ENCODE peak calls at places on chromosomes 4 and X, in eight cellular contexts. A, X, S, F, D, M, U and I are unnamed samples.

GRCh38 chr4:38015886-38016515 is 55.8 kb downstream of the PTTG2 start:
- DNase-seq in A (no peak), X (no peak), S (no peak), F (no peak), D (no peak), M (no peak), U (no peak), I (no peak)

GRCh38 chr4:20249333-20249732 is 2.4 kb upstream of the SLIT2 start:
- DNase-seq in A (peak), X (peak), S (no peak), F (no peak), D (no peak), M (no peak), U (no peak), I (peak)

GRCh38 chrX:17738002-17738713 is 865 bp downstream of the SCML1 start:
- DNase-seq in A (peak), X (peak), S (peak), F (peak), D (no peak), M (peak), U (no peak), I (peak)

GRCh38 chrX:38055170-38055847 is 49.0 kb downstream of the SYTL5 start:
- DNase-seq in A (peak), X (peak), S (no peak), F (no peak), D (peak), M (peak), U (peak), I (peak)

GRCh38 chrX:104098151-104098808 is 14.0 kb upstream of the ZCCHC18 start:
- DNase-seq in A (peak), X (peak), S (peak), F (no peak), D (peak), M (peak), U (peak), I (peak)

GRCh38 chr4:102564399-102564921 is 63.3 kb downstream of the NFKB1 start:
- DNase-seq in A (peak), X (peak), S (no peak), F (no peak), D (no peak), M (peak), U (peak), I (peak)

GRCh38 chr4:67161311-67161710 is 384.0 kb downstream of the CENPC start:
- DNase-seq in A (no peak), X (no peak), S (no peak), F (no peak), D (no peak), M (no peak), U (no peak), I (no peak)

GRCh38 chr4:86594559-86595425 is 677 bp downstream of the PTPN13 start:
- DNase-seq in A (peak), X (peak), S (peak), F (peak), D (no peak), M (peak), U (peak), I (peak)

GRCh38 chr4:60396680-60397079 is 803.4 kb upstream of the ADGRL3 start:
- DNase-seq in A (no peak), X (peak), S (no peak), F (no peak), D (no peak), M (peak), U (no peak), I (peak)

GRCh38 chr4:42348692-42349091 is 48.6 kb upstream of the SHISA3 start:
- DNase-seq in A (no peak), X (no peak), S (no peak), F (no peak), D (no peak), M (no peak), U (no peak), I (no peak)

GRCh38 chrX:131201986-131202385 is 87.1 kb downstream of the IGSF1 start:
- DNase-seq in A (no peak), X (no peak), S (no peak), F (no peak), D (no peak), M (no peak), U (no peak), I (no peak)

GRCh38 chr4:6271206-6271605 is 1.6 kb downstream of the WFS1 start:
- DNase-seq in A (no peak), X (no peak), S (no peak), F (peak), D (no peak), M (no peak), U (no peak), I (no peak)

GRCh38 chrX:72126539-72127140 is 5.1 kb downstream of the RTL5 start:
- DNase-seq in A (peak), X (peak), S (peak), F (peak), D (peak), M (peak), U (peak), I (peak)

GRCh38 chr4:57070461-57070860 is 39.7 kb downstream of the IGFBP7 start:
- DNase-seq in A (no peak), X (peak), S (no peak), F (no peak), D (no peak), M (peak), U (no peak), I (no peak)

GRCh38 chr4:87953776-87954175 is 21.7 kb upstream of the SPP1 start:
- DNase-seq in A (peak), X (no peak), S (no peak), F (no peak), D (no peak), M (no peak), U (no peak), I (no peak)

GRCh38 chr4:7630559-7631287 is 196.0 kb upstream of the PSAPL1 start:
- DNase-seq in A (peak), X (peak), S (peak), F (peak), D (no peak), M (peak), U (peak), I (peak)

GRCh38 chrX:74421181-74422028 is at the start of gene SLC16A2:
- DNase-seq in A (peak), X (peak), S (peak), F (peak), D (peak), M (peak), U (peak), I (peak)

GRCh38 chr4:155442267-155443105 is 65.7 kb upstream of the MAP9 start:
- DNase-seq in A (peak), X (peak), S (peak), F (peak), D (peak), M (peak), U (peak), I (peak)

GRCh38 chr4:89492476-89493110 is 185.0 kb upstream of the GPRIN3 start:
- DNase-seq in A (peak), X (peak), S (no peak), F (no peak), D (peak), M (peak), U (peak), I (peak)

GRCh38 chr4:83234902-83235644 is 49.5 kb downstream of the COQ2 start:
- DNase-seq in A (no peak), X (peak), S (no peak), F (no peak), D (no peak), M (peak), U (no peak), I (peak)

GRCh38 chr4:150115851-150116250 is 37.6 kb downstream of the DCLK2 start:
- DNase-seq in A (no peak), X (peak), S (no peak), F (no peak), D (no peak), M (no peak), U (no peak), I (peak)

GRCh38 chr4:116320859-116321258 is 764.5 kb downstream of the TRAM1L1 start:
- DNase-seq in A (no peak), X (no peak), S (no peak), F (no peak), D (no peak), M (no peak), U (no peak), I (no peak)

GRCh38 chrX:50448565-50448964 is 22.1 kb downstream of the DGKK start:
- DNase-seq in A (no peak), X (peak), S (no peak), F (no peak), D (no peak), M (peak), U (no peak), I (peak)

GRCh38 chrX:63032811-63033210 is 318.3 kb downstream of the SPIN4 start:
- DNase-seq in A (no peak), X (no peak), S (no peak), F (no peak), D (no peak), M (no peak), U (no peak), I (no peak)

DNA sequence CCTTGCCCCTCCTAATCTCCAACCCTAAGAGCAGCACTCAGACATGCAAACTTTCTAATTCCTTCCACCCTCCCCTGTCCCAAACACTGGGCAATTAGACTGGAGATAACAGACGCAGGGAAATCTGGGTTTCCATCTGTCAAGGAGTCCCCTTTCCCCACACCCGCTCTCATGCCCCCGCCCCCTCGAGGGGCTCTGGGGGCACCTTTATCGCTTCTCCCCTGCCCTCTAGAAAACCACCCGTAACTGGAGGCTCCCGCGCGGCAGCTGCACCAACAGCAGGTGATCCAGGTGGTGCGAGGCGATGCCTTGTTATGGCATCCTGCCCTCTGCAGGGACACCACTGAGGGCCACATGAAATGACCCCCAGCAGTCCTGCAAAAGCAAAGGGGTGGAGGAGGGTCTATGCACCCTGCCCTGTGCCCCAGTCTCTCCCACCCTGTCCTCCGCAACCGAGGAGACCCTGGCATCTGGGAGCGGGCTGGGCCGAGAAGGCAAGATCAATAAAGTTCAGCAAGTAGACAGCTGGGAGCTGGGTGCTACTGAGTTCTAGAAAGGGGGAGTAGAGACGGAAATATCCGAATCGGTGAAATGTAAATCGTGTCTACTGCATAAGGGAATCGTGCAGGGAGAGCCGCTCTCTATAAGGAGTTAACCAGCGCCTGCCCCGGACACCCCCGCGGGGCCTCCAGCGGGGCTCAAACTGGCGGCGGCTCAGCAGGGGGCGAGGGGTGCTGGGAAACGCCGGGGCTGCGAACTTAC is 1.6 kb downstream of the KCTD8 start:
- DNase-seq in A (no peak), X (no peak), S (no peak), F (peak), D (no peak), M (no peak), U (no peak), I (no peak)
- H3K4me3 ChIP-seq in A (peak), X (no peak), S (no peak), F (peak), D (peak), M (peak), U (no peak), I (no peak)

DNA sequence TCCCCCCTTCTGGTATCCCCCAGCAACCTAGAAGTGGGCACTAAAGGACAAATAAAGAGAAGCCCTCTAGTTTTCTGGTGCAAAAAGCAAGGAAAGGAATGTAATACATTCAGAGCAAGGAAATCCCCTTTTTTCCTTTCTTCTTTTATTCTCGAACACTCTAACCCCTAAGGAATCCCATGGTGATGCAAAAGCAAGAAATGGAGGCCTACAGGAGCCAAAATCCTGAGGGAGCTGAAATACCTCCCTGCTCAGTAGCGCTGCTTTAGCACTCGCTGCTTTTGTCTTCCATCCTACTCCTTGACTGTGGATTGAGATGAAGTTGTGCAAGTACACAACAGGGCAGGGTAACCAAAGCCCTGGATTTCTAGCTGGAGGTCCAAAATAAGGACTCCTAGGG is 251.0 kb downstream of the PRDM5 start:
- DNase-seq in A (no peak), X (no peak), S (no peak), F (no peak), D (no peak), M (no peak), U (no peak), I (no peak)
- TF ChIP-seq CTCF in A (no peak), X (no peak), S (no peak), F (no peak), D (no peak), M (no peak), U (no peak), I (no peak)

GRCh38 chr4:13908455-13908854 is 280.9 kb upstream of the BOD1L1 start:
- DNase-seq in A (no peak), X (no peak), S (no peak), F (no peak), D (no peak), M (no peak), U (no peak), I (no peak)

GRCh38 chr4:13910556-13910955 is 283.0 kb upstream of the BOD1L1 start:
- DNase-seq in A (no peak), X (no peak), S (no peak), F (no peak), D (no peak), M (no peak), U (no peak), I (no peak)

GRCh38 chr4:13905543-13905942 is 278.0 kb upstream of the BOD1L1 start:
- DNase-seq in A (peak), X (peak), S (no peak), F (no peak), D (peak), M (no peak), U (no peak), I (peak)

GRCh38 chr4:13906727-13907126 is 279.2 kb upstream of the BOD1L1 start:
- DNase-seq in A (peak), X (no peak), S (no peak), F (no peak), D (no peak), M (no peak), U (no peak), I (no peak)

GRCh38 chr4:13907255-13907751 is 279.8 kb upstream of the BOD1L1 start:
- DNase-seq in A (peak), X (peak), S (no peak), F (no peak), D (peak), M (peak), U (peak), I (peak)
- H3K4me3 ChIP-seq in A (no peak), X (no peak), S (no peak), F (no peak), D (no peak), M (no peak), U (no peak), I (no peak)

GRCh38 chr4:183721207-183722081 is 62.4 kb downstream of the TRAPPC11 start:
- DNase-seq in A (peak), X (peak), S (peak), F (peak), D (no peak), M (no peak), U (no peak), I (peak)
- TF ChIP-seq CTCF in A (peak), X (peak), S (peak), F (peak), D (peak), M (peak), U (peak), I (peak)

GRCh38 chr4:54094449-54094848 is 5.5 kb upstream of the GSX2 start:
- DNase-seq in A (no peak), X (no peak), S (no peak), F (no peak), D (no peak), M (no peak), U (no peak), I (no peak)

GRCh38 chr4:54095110-54095800 is 4.7 kb upstream of the GSX2 start:
- DNase-seq in A (no peak), X (no peak), S (no peak), F (no peak), D (no peak), M (no peak), U (no peak), I (no peak)

GRCh38 chr4:54092800-54093608 is 7.0 kb upstream of the GSX2 start:
- DNase-seq in A (no peak), X (no peak), S (no peak), F (no peak), D (no peak), M (no peak), U (no peak), I (no peak)

GRCh38 chr4:54092405-54092759 is 7.6 kb upstream of the GSX2 start:
- DNase-seq in A (no peak), X (no peak), S (no peak), F (no peak), D (no peak), M (no peak), U (no peak), I (no peak)

GRCh38 chr4:54093609-54094240 is 6.2 kb upstream of the GSX2 start:
- DNase-seq in A (no peak), X (no peak), S (no peak), F (no peak), D (no peak), M (no peak), U (no peak), I (no peak)
- H3K4me3 ChIP-seq in A (no peak), X (no peak), S (no peak), F (no peak), D (no peak), M (no peak), U (no peak), I (no peak)

GRCh38 chr4:187999406-187999932 is 3.9 kb downstream of the ZFP42 start:
- DNase-seq in A (no peak), X (peak), S (no peak), F (no peak), D (no peak), M (peak), U (no peak), I (peak)
- TF ChIP-seq CTCF in A (no peak), X (no peak), S (no peak), F (no peak), D (no peak), M (no peak), U (no peak), I (no peak)

GRCh38 chrX:133794151-133794550 is 191.2 kb downstream of the GPC3 start:
- DNase-seq in A (no peak), X (no peak), S (no peak), F (no peak), D (no peak), M (no peak), U (no peak), I (no peak)

GRCh38 chrX:133786382-133786781 is 199.0 kb downstream of the GPC3 start:
- DNase-seq in A (no peak), X (peak), S (no peak), F (no peak), D (no peak), M (peak), U (no peak), I (peak)

GRCh38 chrX:133796282-133796681 is 189.1 kb downstream of the GPC3 start:
- DNase-seq in A (no peak), X (no peak), S (no peak), F (no peak), D (no peak), M (no peak), U (no peak), I (no peak)

DNA sequence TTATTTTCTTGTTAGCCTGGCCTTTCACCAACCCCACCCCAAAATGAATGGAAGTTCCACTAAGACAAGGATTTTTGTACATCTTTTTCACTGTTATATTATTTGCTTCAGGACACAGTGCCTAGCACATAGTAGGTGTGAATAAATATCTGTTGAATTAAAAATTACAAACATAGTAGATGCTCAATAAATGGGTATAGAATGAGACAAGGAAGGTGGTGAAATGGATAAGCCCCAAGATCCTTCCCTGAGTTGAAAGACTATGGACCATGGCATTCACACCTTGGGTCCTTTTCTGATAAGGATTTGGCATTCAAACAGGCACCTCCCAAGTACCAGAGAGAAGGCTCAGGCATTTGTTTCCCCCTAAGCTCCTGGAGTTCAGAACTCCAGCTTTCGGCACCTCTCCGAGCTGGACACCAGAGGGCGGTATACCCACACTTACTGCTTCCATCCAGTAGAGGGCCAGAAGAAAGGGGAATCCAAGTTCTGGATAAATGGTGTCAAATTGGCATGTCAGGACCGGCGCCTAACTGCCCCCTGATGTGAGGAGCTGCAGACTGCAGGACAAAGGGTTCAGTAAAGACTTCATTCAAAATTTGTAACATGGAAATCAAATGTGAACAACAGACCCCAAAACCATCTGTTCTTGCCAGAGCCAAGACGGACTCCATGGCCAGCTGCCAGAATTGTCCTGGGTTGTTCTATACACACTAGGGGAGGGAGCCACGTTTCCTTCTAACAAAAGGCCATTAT is 193.0 kb downstream of the GPC3 start:
- DNase-seq in A (peak), X (peak), S (peak), F (peak), D (peak), M (peak), U (peak), I (peak)
- H3K4me3 ChIP-seq in A (peak), X (no peak), S (no peak), F (peak), D (peak), M (peak), U (peak), I (no peak)

GRCh38 chrX:15724911-15725310 is 13.2 kb upstream of the CA5B start:
- DNase-seq in A (no peak), X (no peak), S (no peak), F (no peak), D (no peak), M (no peak), U (no peak), I (no peak)
- TF ChIP-seq CTCF in A (no peak), X (no peak), S (no peak), F (no peak), D (no peak), M (no peak), U (no peak), I (no peak)

DNA sequence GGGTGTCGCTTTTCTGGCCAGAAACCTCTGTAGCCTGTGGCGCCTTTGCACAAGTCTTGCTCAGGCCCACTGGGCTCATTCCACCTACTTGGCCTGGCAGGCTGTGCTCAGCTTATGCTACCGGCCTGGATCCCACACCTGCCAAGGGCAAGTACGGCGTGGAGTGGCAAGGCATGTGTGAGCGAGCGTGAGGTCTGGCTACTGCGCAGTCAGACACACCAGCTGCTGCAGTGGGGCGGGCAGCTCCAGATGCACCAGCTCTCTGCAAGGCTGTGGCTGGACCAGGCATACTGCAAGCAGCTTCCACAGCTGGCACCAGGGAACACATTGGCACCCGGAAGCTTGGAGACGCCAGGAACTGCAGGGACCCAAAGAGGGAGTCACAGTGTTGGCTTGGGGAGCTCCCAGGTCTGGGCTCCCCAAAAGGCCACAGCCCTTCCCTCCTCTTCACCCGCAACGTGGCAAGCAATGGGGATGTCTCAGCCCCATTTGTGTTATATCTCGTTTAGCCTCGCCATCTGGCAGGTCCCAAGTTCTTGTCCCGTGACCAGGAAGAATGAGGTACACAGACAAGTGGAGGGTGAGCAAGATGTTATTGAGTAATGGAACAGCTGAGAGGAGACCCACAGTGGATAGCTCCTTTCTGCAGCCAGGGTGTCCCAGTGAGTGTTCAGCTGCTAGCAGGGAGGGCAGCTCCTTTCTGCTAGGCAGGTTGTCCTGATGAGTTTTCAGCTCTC is 3.8 kb upstream of the FBXW7 start:
- DNase-seq in A (no peak), X (no peak), S (no peak), F (no peak), D (no peak), M (no peak), U (no peak), I (no peak)
- H3K4me3 ChIP-seq in A (no peak), X (no peak), S (no peak), F (no peak), D (no peak), M (no peak), U (no peak), I (no peak)